ENCODE peak calls at places on chromosomes 7 and 10, in nine cellular contexts. V is K562, T is upper lobe of left lung, Z is transverse colon, C is SK-N-SH, K is sigmoid colon, D is stomach, U is suprapubic skin, E is H1. X is an unnamed sample. For H3K4me1, the result is how much of the 10 kb centered on the place peaks cover.

GRCh38 chr7:116501425-116502167 is 2.1 kb downstream of the CAV2 start:
- DNase-seq in V (peak), T (no peak), C (no peak), D (peak), E (no peak), Z (no peak), K (no peak), U (no peak), X (no peak)

GRCh38 chr10:101292194-101293006 is 61.6 kb upstream of the BTRC start:
- DNase-seq in C (peak), D (no peak), T (peak), U (no peak), E (no peak), K (no peak), Z (no peak), V (no peak), X (no peak)

GRCh38 chr10:91049961-91050360 is 129.1 kb upstream of the ANKRD1 start:
- DNase-seq in Z (no peak), U (no peak), V (no peak), K (no peak), C (no peak), T (no peak), E (no peak), D (no peak), X (no peak)

GRCh38 chr10:79055892-79056291 is 12.9 kb upstream of the ZMIZ1 start:
- DNase-seq in D (peak), U (peak), Z (no peak), K (peak), E (no peak), C (peak), T (no peak), V (no peak), X (no peak)

GRCh38 chr7:49020145-49020544 is 95.8 kb downstream of the CDC14C start:
- DNase-seq in T (no peak), U (no peak), D (no peak), K (no peak), V (no peak), E (no peak), C (no peak), Z (no peak), X (no peak)

GRCh38 chr7:20794676-20795075 is 8.0 kb upstream of the SP8 start:
- DNase-seq in K (no peak), C (no peak), E (no peak), Z (no peak), U (no peak), D (no peak), V (no peak), T (no peak), X (no peak)

GRCh38 chr7:134421998-134422397 is 36.9 kb downstream of the AKR1B1 start:
- DNase-seq in V (no peak), Z (no peak), K (no peak), E (no peak), T (no peak), C (no peak), U (no peak), D (no peak), X (no peak)

GRCh38 chr7:3910041-3910440 is 609.0 kb downstream of the SDK1 start:
- DNase-seq in D (no peak), V (no peak), C (no peak), T (no peak), K (no peak), U (no peak), E (no peak), Z (no peak), X (no peak)

GRCh38 chr10:49621561-49621960 is 7.7 kb downstream of the CHAT start:
- DNase-seq in C (no peak), E (no peak), V (no peak), K (peak), T (no peak), Z (no peak), D (no peak), U (peak), X (no peak)

GRCh38 chr10:96374639-96374984 is 15.8 kb upstream of the OPALIN start:
- DNase-seq in Z (no peak), U (no peak), T (no peak), V (peak), C (peak), K (no peak), D (no peak), E (peak), X (no peak)

DNA sequence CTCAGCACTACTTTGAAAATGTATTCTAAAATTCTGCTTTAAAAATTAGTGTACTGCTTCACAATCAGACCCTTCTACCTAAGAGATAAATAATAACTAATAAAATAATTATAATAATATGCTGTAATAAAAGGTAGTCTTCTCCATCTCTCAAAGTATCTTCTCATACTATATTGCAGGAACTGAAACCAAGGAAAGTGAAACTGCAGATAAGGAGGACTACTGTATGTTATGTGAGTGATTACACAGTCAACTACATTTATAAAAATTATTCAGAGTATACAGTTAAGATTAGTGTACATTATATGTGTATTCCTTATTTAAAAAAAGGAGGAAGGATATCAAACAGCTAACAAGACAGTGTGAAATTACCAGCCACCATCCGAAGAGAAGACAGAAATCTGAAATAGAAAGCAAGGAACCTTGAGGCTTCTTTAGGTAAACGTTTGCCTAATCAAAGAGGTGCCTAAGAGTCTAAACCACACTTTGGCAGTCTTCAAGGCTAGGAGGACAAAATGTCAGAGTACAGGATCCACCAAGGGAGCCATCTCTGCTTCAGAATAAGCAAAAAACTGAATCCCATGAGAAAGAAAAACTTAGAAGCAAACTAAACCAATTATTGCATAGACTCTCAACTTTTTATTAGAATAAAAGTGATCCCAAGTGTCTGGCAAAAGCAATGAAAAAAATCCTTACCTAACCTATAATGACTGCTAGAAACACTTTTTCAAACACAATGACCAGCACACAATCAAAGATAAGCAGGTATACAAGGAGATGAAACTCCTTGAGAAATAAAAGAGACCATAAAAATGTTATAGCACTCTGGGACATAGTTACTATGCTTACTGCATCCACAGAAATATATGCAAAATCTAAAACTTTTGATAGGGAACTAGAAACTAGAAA is 6.5 kb downstream of the USP6NL start:
- DNase-seq in T (no peak), E (no peak), D (no peak), Z (no peak), U (no peak), K (no peak), V (no peak), C (no peak), X (no peak)
- TF ChIP-seq EP300 in T (no peak), E (no peak), D (no peak), Z (no peak), U (no peak), K (no peak), V (no peak), C (no peak), X (no peak)

GRCh38 chr7:100024020-100024619 is 8.7 kb downstream of the ZKSCAN1 start:
- DNase-seq in U (no peak), E (no peak), K (no peak), D (no peak), Z (no peak), T (no peak), V (no peak), C (no peak), X (no peak)
- H3K4me1 ChIP-seq in U (under half), E (under half), K (under half), D (under half), Z (under half), T (under half), V (under half), C (under half), X (under half)

GRCh38 chr7:30741289-30741688 is 10.6 kb upstream of the INMT start:
- DNase-seq in Z (no peak), C (no peak), E (no peak), D (no peak), U (no peak), T (no peak), V (no peak), K (no peak), X (no peak)

GRCh38 chr7:30743371-30744074 is 8.4 kb upstream of the INMT start:
- DNase-seq in C (peak), U (no peak), T (no peak), K (no peak), V (peak), E (no peak), D (no peak), Z (no peak), X (no peak)

GRCh38 chr7:30738026-30738915 is 13.7 kb upstream of the INMT start:
- DNase-seq in Z (no peak), V (no peak), K (no peak), E (no peak), T (no peak), U (no peak), C (no peak), D (no peak), X (no peak)

GRCh38 chr7:30739691-30740090 is 12.2 kb upstream of the INMT start:
- DNase-seq in T (no peak), E (no peak), V (no peak), Z (no peak), U (no peak), C (no peak), D (no peak), K (no peak), X (no peak)

DNA sequence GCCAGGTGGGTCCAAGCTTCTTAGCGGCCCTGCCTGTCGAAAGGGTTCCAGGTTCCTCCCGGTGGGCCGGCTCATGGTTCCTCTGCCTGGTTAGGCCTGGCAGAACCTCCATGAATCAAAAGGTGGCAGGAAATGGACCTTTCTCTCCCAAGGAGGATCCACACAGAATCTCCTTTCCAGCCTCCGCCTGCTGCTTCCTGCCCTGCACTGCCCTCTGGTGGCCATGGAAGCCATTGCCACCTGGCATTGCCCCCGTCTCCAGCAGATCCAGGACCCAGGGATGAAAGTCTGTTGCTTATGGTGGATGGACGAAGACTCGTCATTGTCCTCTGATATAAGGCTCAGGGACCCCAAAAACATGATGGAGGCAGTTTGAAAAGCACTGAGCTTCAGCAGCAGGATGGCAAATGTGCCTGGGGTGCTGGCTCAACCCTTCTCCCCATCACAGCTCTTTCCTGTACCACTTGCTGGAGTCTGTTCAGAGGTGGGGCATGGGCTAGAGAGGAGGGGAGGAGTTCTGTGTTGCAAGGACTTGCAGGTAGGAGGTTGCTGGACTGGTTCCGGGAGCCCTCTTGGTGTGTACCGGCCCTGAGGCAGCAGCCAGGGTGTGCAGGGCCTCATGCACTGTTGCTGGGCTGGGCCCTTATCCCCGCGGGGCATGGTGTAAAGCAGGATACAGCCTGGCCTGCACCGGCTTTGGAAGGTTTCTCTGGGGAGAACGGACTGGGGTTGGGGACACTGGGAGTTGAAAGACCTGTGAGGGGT is 11.3 kb upstream of the INMT start:
- DNase-seq in D (peak), C (peak), V (peak), E (no peak), T (peak), U (no peak), K (peak), Z (peak), X (no peak)
- TF ChIP-seq POLR2AphosphoS5 in D (peak), C (no peak), V (no peak), E (no peak), T (no peak), U (no peak), K (no peak), Z (no peak), X (no peak)

GRCh38 chr7:99013266-99014112 is 130.4 kb downstream of the SMURF1 start:
- DNase-seq in Z (no peak), V (no peak), T (no peak), U (peak), C (no peak), K (peak), E (no peak), D (peak), X (no peak)
- TF ChIP-seq EP300 in Z (no peak), V (no peak), T (no peak), U (no peak), C (no peak), K (no peak), E (no peak), D (no peak), X (no peak)

GRCh38 chr7:92769361-92769633 is 67.1 kb downstream of the CDK6 start:
- DNase-seq in K (no peak), D (no peak), Z (no peak), E (no peak), T (no peak), U (no peak), V (no peak), C (no peak), X (no peak)
- H3K4me1 ChIP-seq in K (under half), D (under half), Z (under half), E (under half), T (under half), U (under half), V (under half), C (under half), X (half or more)